ENCODE peak calls at places on chromosomes 12 and 14, in five cellular contexts. W is esophagus muscularis mucosa, P is astrocyte, X is H1, L is epithelial cell of proximal tubule. C is an unnamed sample.

GRCh38 chr12:110728628-110729027 is 14.1 kb downstream of the PPP1CC start:
- DNase-seq in X (no peak), P (no peak), L (no peak), W (no peak), C (no peak)

GRCh38 chr12:105922670-105923102 is 216.1 kb downstream of the NUAK1 start:
- DNase-seq in X (no peak), W (no peak), P (peak), L (no peak), C (no peak)

GRCh38 chr12:68746572-68747180 is 700 bp downstream of the SLC35E3 start:
- DNase-seq in X (no peak), P (peak), W (peak), L (peak), C (peak)

GRCh38 chr14:88352299-88353097 is 29.4 kb upstream of the KCNK10 start:
- DNase-seq in P (peak), W (no peak), X (no peak), L (no peak), C (no peak)

GRCh38 chr12:18589316-18589715 is 148.5 kb downstream of the PLCZ1 start:
- DNase-seq in P (no peak), L (no peak), W (no peak), X (no peak), C (no peak)

GRCh38 chr14:51674294-51675002 is 22.7 kb downstream of the FRMD6 start:
- DNase-seq in L (no peak), P (peak), X (no peak), W (no peak), C (no peak)

GRCh38 chr12:18250313-18250916 is 10.9 kb upstream of the PIK3C2G start:
- DNase-seq in W (no peak), L (peak), X (peak), P (peak), C (no peak)

GRCh38 chr14:23294734-23295561 is 7.7 kb downstream of the PPP1R3E start:
- DNase-seq in P (no peak), W (no peak), X (no peak), L (no peak), C (peak)

GRCh38 chr12:55702861-55703260 is 4.8 kb downstream of the ITGA7 start:
- DNase-seq in X (no peak), W (no peak), L (no peak), P (no peak), C (no peak)

GRCh38 chr12:132776816-132777568 is 15.4 kb upstream of the ANKLE2 start:
- DNase-seq in X (no peak), L (no peak), P (peak), W (no peak), C (no peak)

GRCh38 chr12:120262852-120263724 is 2.4 kb downstream of the PXN start:
- DNase-seq in W (no peak), P (no peak), X (no peak), L (no peak), C (no peak)

GRCh38 chr12:69338120-69338859 is 9.9 kb upstream of the LYZ start:
- DNase-seq in W (no peak), L (no peak), X (no peak), P (no peak), C (peak)

GRCh38 chr12:5073838-5074237 is 30.2 kb downstream of the KCNA5 start:
- DNase-seq in W (no peak), P (no peak), L (no peak), X (no peak), C (no peak)

GRCh38 chr12:112208511-112208910 is 83.2 kb downstream of the TRAFD1 start:
- DNase-seq in L (no peak), X (no peak), W (no peak), P (no peak), C (no peak)

GRCh38 chr12:58889557-58889956 is 30.7 kb downstream of the LRIG3 start:
- DNase-seq in W (no peak), P (no peak), L (no peak), X (no peak), C (no peak)

GRCh38 chr12:11771356-11771755 is 121.9 kb downstream of the ETV6 start:
- DNase-seq in L (no peak), W (no peak), P (peak), X (no peak), C (no peak)

GRCh38 chr12:51818567-51819300 is 29.8 kb downstream of the FIGNL2 start:
- DNase-seq in W (no peak), X (no peak), L (no peak), P (peak), C (no peak)

GRCh38 chr12:52022841-52023181 is 16.1 kb downstream of the TAMALIN start:
- DNase-seq in L (no peak), X (no peak), P (no peak), W (no peak), C (no peak)

GRCh38 chr14:105532735-105533141 is 6.4 kb downstream of the TMEM121 start:
- DNase-seq in L (no peak), P (no peak), W (no peak), X (no peak), C (no peak)

GRCh38 chr14:85280074-85280473 is 249.9 kb upstream of the FLRT2 start:
- DNase-seq in W (no peak), P (peak), L (no peak), X (no peak), C (no peak)

DNA sequence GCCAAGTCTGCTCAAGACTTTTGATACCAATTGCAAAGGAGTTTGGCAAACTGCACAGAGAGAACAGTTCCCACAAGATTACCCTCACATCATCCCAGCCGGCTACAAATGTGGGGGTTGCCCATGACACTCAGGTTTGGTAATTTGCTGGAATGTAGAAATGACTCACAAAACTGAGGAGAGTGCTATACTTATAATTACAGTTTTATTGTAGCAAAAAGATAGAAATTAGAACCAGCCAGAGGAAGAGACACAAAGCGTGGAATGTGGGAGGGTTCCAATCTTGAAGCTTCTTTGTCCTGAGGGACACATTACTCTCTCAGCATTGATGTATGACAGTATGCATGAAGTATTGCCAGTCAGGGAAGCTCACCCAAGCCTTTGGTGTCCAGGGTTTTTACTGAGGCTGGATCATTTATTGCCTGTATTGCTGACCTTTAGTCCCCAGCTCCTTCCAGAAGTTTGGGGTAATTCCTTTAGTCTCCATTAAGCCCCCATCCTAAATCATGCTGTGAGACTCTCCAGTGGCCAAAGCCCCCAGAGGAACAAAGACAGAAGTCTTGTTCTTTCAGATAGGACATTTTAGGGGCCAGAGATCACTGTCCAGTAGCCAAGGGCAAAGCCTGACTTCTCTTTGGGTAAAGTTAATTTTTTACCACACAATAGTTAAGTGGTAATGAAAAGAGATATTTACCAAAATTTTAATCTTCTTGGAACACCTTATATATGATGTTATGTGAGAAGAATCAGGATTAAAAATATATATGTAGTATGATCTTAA is 9.9 kb downstream of the TBK1 start:
- DNase-seq in W (no peak), L (peak), P (peak), X (no peak), C (no peak)
- H3K4me3 ChIP-seq in W (no peak), L (no peak), P (no peak), X (no peak), C (no peak)

DNA sequence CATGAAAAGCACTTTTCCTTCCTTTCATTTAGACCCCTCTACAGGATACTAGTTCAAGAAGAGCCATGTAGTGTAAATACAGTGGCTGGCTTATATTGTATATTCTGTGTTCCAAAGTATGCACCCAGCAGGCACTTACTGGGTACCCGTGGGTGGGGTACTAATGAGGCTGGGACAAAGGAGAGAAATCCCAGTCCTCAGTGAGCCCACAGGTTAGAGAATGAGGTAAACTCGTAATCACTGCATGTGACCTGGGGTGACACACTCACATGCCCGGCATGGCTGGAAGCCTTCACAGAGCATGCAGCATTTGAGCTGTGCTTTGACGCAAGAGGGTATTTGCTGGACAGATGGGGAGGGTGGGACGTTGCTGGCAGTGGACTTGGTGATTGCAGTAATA is 17.1 kb downstream of the SLC24A4 start:
- DNase-seq in P (no peak), W (no peak), X (no peak), L (no peak), C (no peak)
- H3K4me3 ChIP-seq in P (no peak), W (no peak), X (no peak), L (no peak), C (no peak)

GRCh38 chr14:69616408-69616773 is 5.0 kb downstream of the SUSD6 start:
- DNase-seq in L (no peak), P (no peak), W (no peak), X (no peak), C (no peak)

GRCh38 chr14:69614592-69614991 is 3.2 kb downstream of the SUSD6 start:
- DNase-seq in P (no peak), L (no peak), X (no peak), W (no peak), C (no peak)

GRCh38 chr14:69617796-69618195 is 6.4 kb downstream of the SUSD6 start:
- DNase-seq in L (no peak), W (no peak), X (no peak), P (no peak), C (no peak)

GRCh38 chr14:69613312-69614073 is 2.1 kb downstream of the SUSD6 start:
- DNase-seq in L (no peak), P (no peak), W (no peak), X (no peak), C (no peak)

GRCh38 chr14:69615471-69616407 is 4.3 kb downstream of the SUSD6 start:
- DNase-seq in P (peak), W (no peak), L (no peak), X (no peak), C (peak)
- H3K4me3 ChIP-seq in P (peak), W (peak), L (peak), X (no peak), C (no peak)

DNA sequence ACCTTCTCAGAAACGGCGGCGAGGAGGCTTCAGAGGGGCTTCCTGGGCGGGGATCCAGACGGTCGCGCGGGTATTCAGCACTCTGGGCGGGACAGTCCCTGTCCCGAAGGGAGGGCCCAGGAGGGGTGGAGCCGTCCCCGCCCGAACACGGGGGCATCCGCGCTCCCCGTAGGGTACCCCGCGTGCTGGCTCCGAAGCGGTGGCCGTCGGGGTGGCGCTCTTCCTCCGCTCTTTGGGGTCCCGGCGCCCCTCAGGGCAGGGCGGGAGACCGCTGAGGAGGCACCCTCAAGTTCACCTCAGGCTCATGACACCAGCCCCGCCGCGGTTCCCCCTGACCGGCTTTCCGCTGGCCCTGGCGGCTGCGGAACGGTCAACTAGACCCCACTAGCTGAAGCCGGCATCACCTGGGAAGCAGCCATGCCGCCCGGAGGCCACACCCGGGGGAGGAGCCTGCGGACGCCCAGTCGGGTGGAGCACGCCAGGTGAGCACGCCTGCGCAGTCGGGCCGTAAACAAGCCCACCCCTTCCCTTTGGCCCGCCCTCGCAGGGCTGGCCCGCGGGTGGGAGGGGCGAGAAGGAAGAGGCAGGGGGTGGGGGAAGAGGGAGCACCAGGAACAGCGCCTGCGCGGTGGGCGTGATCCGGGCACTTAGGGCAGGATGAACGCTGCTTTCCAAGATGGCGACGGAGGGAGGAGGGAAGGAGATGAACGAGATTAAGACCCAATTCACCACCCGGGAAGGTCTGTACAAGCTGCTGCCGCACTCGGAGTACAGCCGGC is at the start of gene WDR20:
- DNase-seq in L (no peak), X (peak), W (peak), P (peak), C (peak)
- H3K4me3 ChIP-seq in L (peak), X (peak), W (peak), P (peak), C (peak)

GRCh38 chr12:107580750-107581529 is 104.7 kb upstream of the PWP1 start:
- DNase-seq in W (no peak), P (no peak), X (no peak), L (no peak), C (no peak)
- H3K4me3 ChIP-seq in W (peak), P (peak), X (peak), L (peak), C (no peak)

GRCh38 chr12:6462234-6462995 is 8.1 kb downstream of the VAMP1 start:
- DNase-seq in P (no peak), W (no peak), X (no peak), L (no peak), C (no peak)
- H3K4me3 ChIP-seq in P (no peak), W (no peak), X (no peak), L (no peak), C (no peak)

DNA sequence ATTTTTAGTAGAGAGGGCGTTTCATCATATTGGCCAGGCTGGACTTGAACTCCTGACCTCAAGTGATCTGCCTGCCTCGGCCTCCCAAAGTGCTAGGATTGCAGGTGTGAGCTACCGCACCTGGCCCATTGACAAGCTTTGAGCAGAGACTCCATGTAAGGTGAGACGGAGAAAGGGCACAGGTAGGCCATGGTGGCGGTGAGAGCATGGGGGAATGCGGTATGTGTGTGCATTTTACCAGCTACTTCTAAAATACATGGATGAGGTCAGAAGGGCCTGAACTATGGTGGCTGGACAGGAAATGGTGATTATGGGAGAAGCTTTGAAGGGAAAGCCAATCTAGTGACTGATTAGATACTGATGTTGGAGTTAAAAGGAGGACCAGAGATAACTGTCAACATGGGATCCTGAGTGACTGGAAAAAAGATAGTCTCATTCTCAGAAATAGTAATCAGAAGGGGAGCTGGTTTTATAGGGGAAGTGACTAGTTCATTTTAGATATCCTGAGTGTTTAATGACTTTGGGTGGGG is 21.9 kb upstream of the PTPRB start:
- DNase-seq in L (no peak), X (no peak), P (no peak), W (no peak), C (no peak)
- H3K4me3 ChIP-seq in L (no peak), X (no peak), P (no peak), W (no peak), C (no peak)